ENCODE peak calls at places on chromosomes 11 and 22, in four cellular contexts. E is cardiac muscle cell, D is A549, V is IMR-90. F is an unnamed sample. For H3K4me1, the result is how much of the 10 kb centered on the place peaks cover.

GRCh38 chr11:33500331-33500730 is 200.3 kb downstream of the C11orf91 start:
- DNase-seq in E (peak), D (no peak), V (peak), F (no peak)

GRCh38 chr11:3177931-3178330 is 12.8 kb upstream of the OSBPL5 start:
- DNase-seq in E (no peak), D (no peak), V (no peak), F (no peak)

GRCh38 chr22:37427128-37427710 is at the start of gene ELFN2:
- DNase-seq in E (peak), D (no peak), V (peak), F (no peak)

GRCh38 chr22:35604671-35605457 is 12.3 kb downstream of the MB start:
- DNase-seq in E (peak), D (no peak), V (no peak), F (peak)

GRCh38 chr22:49936018-49936972 is 17.9 kb downstream of the CRELD2 start:
- DNase-seq in E (peak), D (peak), V (peak), F (peak)

GRCh38 chr22:39292561-39293074 is 26.8 kb downstream of the RPL3 start:
- DNase-seq in E (peak), D (peak), V (peak), F (peak)

GRCh38 chr11:35265755-35266454 is 126.9 kb downstream of the CD44 start:
- DNase-seq in E (no peak), D (no peak), V (no peak), F (no peak)

GRCh38 chr11:15912825-15913224 is 443.5 kb downstream of the SOX6 start:
- DNase-seq in E (no peak), D (no peak), V (no peak), F (no peak)

GRCh38 chr11:115502636-115503082 is 1.6 kb downstream of the CADM1 start:
- DNase-seq in E (no peak), D (no peak), V (no peak), F (no peak)

GRCh38 chr11:78941226-78941851 is 366.7 kb upstream of the NARS2 start:
- DNase-seq in E (no peak), D (no peak), V (no peak), F (no peak)

GRCh38 chr22:39364646-39365405 is 15.0 kb downstream of the SYNGR1 start:
- DNase-seq in E (no peak), D (no peak), V (no peak), F (no peak)

GRCh38 chr11:75635009-75635909 is 33.6 kb downstream of the MAP6 start:
- DNase-seq in E (peak), D (no peak), V (peak), F (no peak)

GRCh38 chr11:1387961-1388762 is 1.6 kb upstream of the BRSK2 start:
- DNase-seq in E (no peak), D (peak), V (no peak), F (no peak)

GRCh38 chr11:27290261-27290660 is 72.8 kb downstream of the CCDC34 start:
- DNase-seq in E (no peak), D (no peak), V (no peak), F (no peak)

GRCh38 chr11:63915961-63916836 is 765 bp downstream of the RCOR2 start:
- DNase-seq in E (peak), D (peak), V (no peak), F (peak)

GRCh38 chr11:8839957-8840945 is 70.7 kb upstream of the AKIP1 start:
- DNase-seq in E (peak), D (no peak), V (peak), F (no peak)

GRCh38 chr11:70498976-70499801 is 100.9 kb downstream of the CTTN start:
- DNase-seq in E (no peak), D (no peak), V (no peak), F (no peak)

GRCh38 chr11:121240650-121241299 is 51.8 kb upstream of the SC5D start:
- DNase-seq in E (peak), D (no peak), V (no peak), F (no peak)

GRCh38 chr11:64729851-64730382 is 6.9 kb upstream of the NRXN2 start:
- DNase-seq in E (no peak), D (no peak), V (no peak), F (no peak)

GRCh38 chr11:122095950-122096942 is 19.8 kb downstream of the BLID start:
- DNase-seq in E (peak), D (no peak), V (peak), F (no peak)

GRCh38 chr11:119323532-119324033 is 6.7 kb upstream of the MCAM start:
- DNase-seq in E (peak), D (peak), V (peak), F (peak)

GRCh38 chr22:35070451-35071093 is 4.6 kb downstream of the ISX start:
- DNase-seq in E (no peak), D (no peak), V (no peak), F (no peak)

GRCh38 chr11:44110231-44110679 is 14.8 kb downstream of the EXT2 start:
- DNase-seq in E (peak), D (peak), V (peak), F (peak)

GRCh38 chr11:62925745-62926668 is 4.8 kb upstream of the CHRM1 start:
- DNase-seq in E (no peak), D (no peak), V (no peak), F (no peak)

GRCh38 chr11:66363805-66364535 is 7.6 kb downstream of the SLC29A2 start:
- DNase-seq in E (peak), D (peak), V (no peak), F (no peak)

GRCh38 chr11:13668957-13669521 is 571 bp downstream of the FAR1 start:
- DNase-seq in E (peak), D (peak), V (peak), F (peak)

GRCh38 chr22:43127166-43127908 is 15.9 kb downstream of the MCAT start:
- DNase-seq in E (no peak), D (no peak), V (no peak), F (no peak)

GRCh38 chr11:61814242-61814957 is 2.4 kb downstream of the FADS1 start:
- DNase-seq in E (peak), D (peak), V (no peak), F (peak)

GRCh38 chr22:42172385-42173172 is 42.0 kb upstream of the CYP2D6 start:
- DNase-seq in E (peak), D (no peak), V (peak), F (peak)

GRCh38 chr22:36197065-36197440 is 4.6 kb downstream of the APOL4 start:
- DNase-seq in E (peak), D (no peak), V (peak), F (no peak)

GRCh38 chr22:30262917-30263741 is 3.5 kb downstream of the OSM start:
- DNase-seq in E (peak), D (peak), V (peak), F (peak)

GRCh38 chr11:121244861-121245260 is 47.7 kb upstream of the SC5D start:
- DNase-seq in E (no peak), D (no peak), V (no peak), F (no peak)

DNA sequence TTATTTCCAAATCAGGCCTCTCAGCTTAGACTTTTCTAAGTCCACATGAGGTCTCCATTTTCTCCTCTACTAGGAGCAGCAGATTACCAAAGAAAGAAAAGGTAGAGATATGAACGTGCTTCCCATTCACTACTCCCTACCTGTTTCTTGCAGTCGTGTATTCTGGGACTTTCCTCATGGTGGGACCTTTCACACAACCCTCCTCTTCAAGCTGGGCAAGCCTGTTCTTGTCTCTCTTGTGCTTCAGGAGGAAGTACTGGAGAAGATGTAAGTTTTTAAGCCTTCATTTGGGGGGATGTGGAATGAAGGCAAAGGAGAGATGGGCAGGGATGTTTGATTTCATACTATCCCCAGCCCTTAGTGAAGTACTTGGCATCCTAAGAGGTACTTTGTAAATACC is 128.8 kb upstream of the SESN3 start:
- DNase-seq in E (no peak), D (no peak), V (no peak), F (no peak)
- H3K4me1 ChIP-seq in E (under half), D (under half), V (under half), F (under half)

GRCh38 chr22:46389081-46389480 is 53.6 kb downstream of the TRMU start:
- DNase-seq in E (no peak), D (no peak), V (no peak), F (no peak)

GRCh38 chr22:46392137-46392844 is 56.8 kb downstream of the TRMU start:
- DNase-seq in E (no peak), D (no peak), V (no peak), F (no peak)

GRCh38 chr22:46391486-46392136 is 56.1 kb downstream of the TRMU start:
- DNase-seq in E (no peak), D (no peak), V (no peak), F (no peak)

GRCh38 chr22:46390105-46390651 is 54.7 kb downstream of the TRMU start:
- DNase-seq in E (no peak), D (no peak), V (no peak), F (no peak)

DNA sequence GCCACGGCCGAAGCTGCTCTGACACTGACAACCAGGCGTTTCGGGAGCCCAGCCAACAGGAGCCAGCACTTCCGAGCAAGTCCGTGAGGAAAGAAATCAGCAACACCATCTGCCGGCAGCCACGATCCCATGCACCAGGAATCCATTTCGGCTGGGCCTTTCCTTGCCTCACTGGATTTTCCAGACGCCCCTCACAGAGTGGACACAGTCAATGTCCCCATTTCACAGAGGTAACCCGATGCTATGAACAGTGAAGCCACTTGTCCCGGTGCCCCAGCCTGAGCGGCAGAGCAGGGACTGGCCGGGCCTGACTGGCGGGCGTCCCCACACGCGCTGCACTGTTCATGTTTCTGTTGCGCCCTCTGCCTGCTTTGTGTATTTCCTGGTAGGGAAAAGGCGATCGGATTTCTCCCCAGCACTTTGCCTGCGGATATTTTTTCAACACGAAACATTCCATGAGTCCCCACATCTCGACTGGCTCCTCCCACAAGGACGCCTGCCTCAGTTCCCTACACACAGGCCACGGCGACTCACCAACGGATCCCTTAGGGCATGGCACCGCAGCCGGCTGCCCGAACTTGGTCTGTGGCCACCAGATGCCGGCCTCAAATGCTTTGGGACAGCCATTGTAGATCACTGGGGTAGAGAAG is 55.3 kb downstream of the TRMU start:
- DNase-seq in E (peak), D (no peak), V (peak), F (peak)
- TF ChIP-seq CTCF in E (peak), D (no peak), V (peak), F (peak)

GRCh38 chr11:118209037-118209436 is 15.8 kb downstream of the JAML start:
- DNase-seq in E (no peak), D (no peak), V (no peak), F (no peak)

GRCh38 chr11:118210323-118210722 is 14.5 kb downstream of the JAML start:
- DNase-seq in E (no peak), D (no peak), V (no peak), F (no peak)

GRCh38 chr11:118206612-118207031 is 18.2 kb downstream of the JAML start:
- DNase-seq in E (peak), D (no peak), V (no peak), F (no peak)

GRCh38 chr11:118205979-118206611 is 18.7 kb downstream of the JAML start:
- DNase-seq in E (no peak), D (no peak), V (no peak), F (no peak)

GRCh38 chr11:118207079-118207478 is 17.7 kb downstream of the JAML start:
- DNase-seq in E (no peak), D (no peak), V (no peak), F (no peak)
- H3K4me3 ChIP-seq in E (no peak), D (no peak), V (no peak), F (no peak)

GRCh38 chr11:10659339-10660216 is 34.0 kb downstream of the IRAG1 start:
- DNase-seq in E (peak), D (peak), V (peak), F (peak)
- H3K4me1 ChIP-seq in E (under half), D (half or more), V (under half), F (half or more)

GRCh38 chr11:20671856-20672546 is 2.6 kb downstream of the NELL1 start:
- DNase-seq in E (peak), D (peak), V (no peak), F (no peak)
- TF ChIP-seq CTCF in E (peak), D (peak), V (no peak), F (no peak)

GRCh38 chr22:45427114-45427513 is 13.6 kb downstream of the RIBC2 start:
- DNase-seq in E (no peak), D (no peak), V (no peak), F (no peak)

GRCh38 chr22:45425531-45426265 is 12.2 kb downstream of the RIBC2 start:
- DNase-seq in E (no peak), D (no peak), V (no peak), F (peak)

GRCh38 chr22:45424241-45424731 is 10.8 kb downstream of the RIBC2 start:
- DNase-seq in E (no peak), D (no peak), V (no peak), F (no peak)

GRCh38 chr22:45425101-45425500 is 11.6 kb downstream of the RIBC2 start:
- DNase-seq in E (peak), D (no peak), V (peak), F (peak)

DNA sequence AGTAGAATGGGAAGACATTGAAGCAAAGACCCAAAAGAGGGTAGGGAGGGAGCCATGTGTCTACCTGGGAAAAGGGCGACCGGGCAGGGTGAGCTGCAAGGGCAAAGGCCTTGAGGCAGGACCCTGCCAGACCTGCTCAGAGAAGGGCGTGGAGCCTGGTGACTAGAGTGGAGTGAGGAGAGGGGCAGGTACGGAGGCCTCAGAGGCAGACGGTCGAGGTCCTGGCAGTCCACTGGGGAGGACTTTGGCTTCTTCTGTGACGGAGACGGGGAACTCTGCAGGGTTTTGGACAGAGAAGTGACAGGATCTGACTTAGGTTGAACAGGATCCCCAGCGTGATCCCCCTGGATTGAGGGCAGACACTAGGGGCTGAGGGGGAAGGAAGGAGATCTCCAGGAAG is 12.9 kb downstream of the RIBC2 start:
- DNase-seq in E (no peak), D (no peak), V (no peak), F (no peak)
- H3K4me3 ChIP-seq in E (no peak), D (no peak), V (no peak), F (no peak)

F was measured in adrenal gland.